ENCODE peak calls at places on chromosomes 16 and 17, in five cellular contexts. O is mammary epithelial cell, X is left lung, H is DND-41, M is Caco-2. R is an unnamed sample.

GRCh38 chr16:11379420-11379819 is 34.2 kb downstream of the RMI2 start:
- DNase-seq in X (no peak), H (no peak), M (no peak), O (peak), R (no peak)

GRCh38 chr17:81832608-81833159 is 407 bp downstream of the MCRIP1 start:
- DNase-seq in H (peak), M (no peak), X (no peak), O (peak), R (no peak)

GRCh38 chr17:12644623-12645022 is 21.1 kb upstream of the MYOCD start:
- DNase-seq in X (no peak), H (no peak), O (no peak), M (no peak), R (no peak)

GRCh38 chr16:51035110-51035498 is 116.0 kb downstream of the SALL1 start:
- DNase-seq in O (no peak), H (no peak), X (no peak), M (no peak), R (no peak)

GRCh38 chr16:6446370-6446769 is 886.3 kb upstream of the RBFOX1 start:
- DNase-seq in M (no peak), H (no peak), O (no peak), X (no peak), R (no peak)

GRCh38 chr16:87393680-87394055 is 1.5 kb downstream of the MAP1LC3B start:
- DNase-seq in H (no peak), O (no peak), M (peak), X (peak), R (no peak)

GRCh38 chr17:61755668-61756067 is 107.7 kb downstream of the BRIP1 start:
- DNase-seq in H (no peak), M (no peak), O (no peak), X (no peak), R (no peak)

GRCh38 chr16:21946889-21947635 is 6.1 kb upstream of the UQCRC2 start:
- DNase-seq in H (no peak), O (peak), X (no peak), M (no peak), R (no peak)

GRCh38 chr16:58385218-58385773 is 7.0 kb upstream of the GINS3 start:
- DNase-seq in M (no peak), H (no peak), O (no peak), X (no peak), R (no peak)

GRCh38 chr16:75053791-75054555 is 55.1 kb downstream of the ZNRF1 start:
- DNase-seq in M (no peak), H (no peak), X (no peak), O (no peak), R (no peak)

GRCh38 chr16:76946879-76947278 is 244.1 kb upstream of the MON1B start:
- DNase-seq in O (peak), H (no peak), X (no peak), M (no peak), R (peak)

GRCh38 chr16:22093952-22094351 is 1.6 kb downstream of the VWA3A start:
- DNase-seq in X (no peak), O (no peak), M (no peak), H (no peak), R (no peak)

GRCh38 chr16:57694556-57695377 is at the start of gene DRC7:
- DNase-seq in H (peak), X (no peak), O (peak), M (peak), R (peak)

GRCh38 chr17:17381438-17382059 is 78.4 kb downstream of the NT5M start:
- DNase-seq in H (no peak), M (no peak), O (no peak), X (no peak), R (no peak)

GRCh38 chr16:89957214-89957785 is 8.7 kb downstream of the DEF8 start:
- DNase-seq in H (no peak), O (no peak), M (no peak), X (peak), R (no peak)

GRCh38 chr17:2022647-2023046 is 2.5 kb downstream of the RTN4RL1 start:
- DNase-seq in X (no peak), M (no peak), O (no peak), H (no peak), R (no peak)

GRCh38 chr16:11087691-11088431 is 143.5 kb downstream of the CLEC16A start:
- DNase-seq in O (no peak), H (no peak), M (no peak), X (no peak), R (no peak)

GRCh38 chr17:18184143-18185007 is 747 bp downstream of the ALKBH5 start:
- DNase-seq in H (peak), M (peak), O (peak), X (peak), R (no peak)

GRCh38 chr17:66677201-66677981 is 157.5 kb upstream of the CACNG5 start:
- DNase-seq in H (no peak), M (no peak), X (no peak), O (peak), R (peak)

GRCh38 chr17:50292465-50292864 is 18.2 kb downstream of the TMEM92 start:
- DNase-seq in O (no peak), X (no peak), H (no peak), M (no peak), R (no peak)

GRCh38 chr16:8996891-8997290 is 33.2 kb upstream of the USP7 start:
- DNase-seq in O (no peak), H (peak), X (peak), M (peak), R (no peak)

GRCh38 chr16:87305505-87306391 is 11.4 kb downstream of the C16orf95 start:
- DNase-seq in M (no peak), X (no peak), O (peak), H (no peak), R (no peak)

GRCh38 chr16:12113581-12114375 is 137.2 kb downstream of the SNX29 start:
- DNase-seq in X (no peak), M (no peak), H (no peak), O (no peak), R (no peak)

GRCh38 chr16:81697321-81697885 is 81.7 kb upstream of the PLCG2 start:
- DNase-seq in X (peak), H (peak), O (peak), M (peak), R (peak)
- TF ChIP-seq CTCF in X (peak), H (peak), O (peak), M (peak), R (peak)

DNA sequence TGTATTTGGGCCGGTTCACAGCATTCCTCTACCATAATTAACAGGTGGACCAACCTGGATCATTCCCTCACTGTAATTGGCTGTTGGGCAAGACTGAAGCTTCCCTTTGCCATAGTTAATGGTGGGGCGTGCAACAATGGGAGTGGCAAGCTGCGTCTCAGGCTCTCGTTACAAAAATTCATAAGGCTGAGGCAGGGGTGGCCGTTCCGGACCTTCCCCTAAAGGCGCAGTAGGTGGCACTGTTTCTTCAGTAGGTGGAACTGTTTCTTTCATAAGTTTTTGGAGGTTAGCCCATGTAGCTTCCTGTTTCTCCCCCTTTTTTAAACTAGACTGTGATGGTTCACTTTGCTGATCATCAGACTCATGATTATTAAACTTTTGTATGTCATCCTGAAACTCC is 17.0 kb upstream of the TMC5 start:
- DNase-seq in M (no peak), H (no peak), O (no peak), X (no peak), R (no peak)
- TF ChIP-seq CTCF in M (no peak), H (no peak), O (peak), X (no peak), R (no peak)

GRCh38 chr17:33686171-33686570 is 393.1 kb upstream of the ASIC2 start:
- DNase-seq in X (no peak), M (no peak), O (no peak), H (peak), R (peak)
- TF ChIP-seq CTCF in X (no peak), M (peak), O (peak), H (peak), R (no peak)

DNA sequence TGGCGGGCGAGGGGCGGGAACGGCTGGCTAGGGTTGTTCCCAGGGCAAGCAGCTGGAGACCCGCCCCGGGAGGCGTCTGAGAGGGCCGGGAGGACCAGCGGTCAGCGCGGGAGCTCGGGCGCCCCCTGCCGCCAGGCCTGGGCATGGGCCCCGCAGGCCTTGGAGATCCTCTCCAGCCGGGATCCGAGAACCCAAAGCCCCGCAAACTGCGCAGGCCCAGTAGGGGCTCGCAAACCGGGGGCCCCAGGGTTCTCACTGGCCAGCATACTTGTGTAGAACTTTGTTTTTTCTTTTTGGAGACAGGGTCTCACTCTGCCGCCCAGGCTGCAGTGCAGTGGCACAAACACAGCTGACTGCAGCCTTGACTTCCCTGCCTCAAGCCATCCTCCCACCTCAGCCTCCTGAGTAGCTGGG is 20.8 kb upstream of the ZNF423 start:
- DNase-seq in M (peak), O (no peak), H (no peak), X (peak), R (peak)
- TF ChIP-seq CTCF in M (peak), O (peak), H (peak), X (peak), R (peak)

R was measured in RWPE1.